ENCODE peak calls at places on chromosomes 5 and 9, in four cellular contexts. Z is trophoblast cell, R is H9, P is mesendoderm. B is an unnamed sample.

GRCh38 chr5:111472579-111472978 is 39.8 kb downstream of the STARD4 start:
- DNase-seq in R (no peak), Z (no peak), P (no peak), B (no peak)

GRCh38 chr5:123807177-123807900 is 295.4 kb downstream of the CSNK1G3 start:
- DNase-seq in Z (peak; percentile 42), P (peak; percentile 66), R (no peak), B (no peak)

GRCh38 chr5:137648361-137648760 is 87.5 kb downstream of the KLHL3 start:
- DNase-seq in Z (no peak), P (no peak), R (no peak), B (no peak)

GRCh38 chr5:121693864-121694263 is 157.8 kb upstream of the FTMT start:
- DNase-seq in P (no peak), Z (no peak), R (peak; percentile 34), B (no peak)

GRCh38 chr9:92100237-92100911 is 14.8 kb downstream of the SPTLC1 start:
- DNase-seq in Z (peak; percentile 51), R (no peak), P (peak; percentile 88), B (peak; percentile 87)

GRCh38 chr5:59789894-59790293 is 103.6 kb downstream of the PDE4D start:
- DNase-seq in Z (no peak), R (no peak), P (no peak), B (no peak)

GRCh38 chr5:173323799-173324114 is 4.5 kb downstream of the STC2 start:
- DNase-seq in Z (no peak), P (no peak), R (no peak), B (no peak)

GRCh38 chr9:137403281-137403680 is 19.7 kb downstream of the EXD3 start:
- DNase-seq in P (no peak), Z (no peak), R (peak; percentile 26), B (no peak)

GRCh38 chr5:82817897-82818676 is 259.1 kb downstream of the TMEM167A start:
- DNase-seq in R (no peak), Z (no peak), P (no peak), B (no peak)

GRCh38 chr5:57538341-57538955 is 55.8 kb upstream of the ACTBL2 start:
- DNase-seq in Z (no peak), R (no peak), P (no peak), B (peak; percentile 79)

GRCh38 chr5:36659406-36659805 is 53.0 kb downstream of the SLC1A3 start:
- DNase-seq in P (no peak), Z (no peak), R (no peak), B (no peak)

GRCh38 chr9:106678273-106678672 is 184.7 kb upstream of the ZNF462 start:
- DNase-seq in P (no peak), Z (no peak), R (no peak), B (no peak)

GRCh38 chr5:143680672-143681259 is 131.2 kb upstream of the HMHB1 start:
- DNase-seq in R (no peak), P (no peak), Z (no peak), B (peak; percentile 10)

GRCh38 chr9:134314950-134315715 is 11.1 kb upstream of the RXRA start:
- DNase-seq in Z (no peak), R (no peak), P (peak; percentile 27), B (no peak)

GRCh38 chr5:112491257-112491656 is 72.2 kb upstream of the EPB41L4A start:
- DNase-seq in R (no peak), P (peak; percentile 56), Z (no peak), B (peak; percentile 1)

GRCh38 chr9:136140966-136141365 is 22.3 kb upstream of the TMEM250 start:
- DNase-seq in Z (no peak), P (no peak), R (no peak), B (peak; percentile 3)

GRCh38 chr5:91224459-91224858 is 158.7 kb downstream of the ARRDC3 start:
- DNase-seq in R (no peak), Z (no peak), P (no peak), B (peak; percentile 22)

GRCh38 chr5:176361437-176362097 is at the start of gene KIAA1191:
- DNase-seq in R (peak; percentile 92), P (peak; percentile 90), Z (peak; percentile 82), B (peak; percentile 87)
- H2BK5ac ChIP-seq in R (no peak within 1 kb of the TSS), P (peak within 1 kb of the TSS; percentile 62), Z (no peak within 1 kb of the TSS), B (peak within 1 kb of the TSS; percentile 73)

DNA sequence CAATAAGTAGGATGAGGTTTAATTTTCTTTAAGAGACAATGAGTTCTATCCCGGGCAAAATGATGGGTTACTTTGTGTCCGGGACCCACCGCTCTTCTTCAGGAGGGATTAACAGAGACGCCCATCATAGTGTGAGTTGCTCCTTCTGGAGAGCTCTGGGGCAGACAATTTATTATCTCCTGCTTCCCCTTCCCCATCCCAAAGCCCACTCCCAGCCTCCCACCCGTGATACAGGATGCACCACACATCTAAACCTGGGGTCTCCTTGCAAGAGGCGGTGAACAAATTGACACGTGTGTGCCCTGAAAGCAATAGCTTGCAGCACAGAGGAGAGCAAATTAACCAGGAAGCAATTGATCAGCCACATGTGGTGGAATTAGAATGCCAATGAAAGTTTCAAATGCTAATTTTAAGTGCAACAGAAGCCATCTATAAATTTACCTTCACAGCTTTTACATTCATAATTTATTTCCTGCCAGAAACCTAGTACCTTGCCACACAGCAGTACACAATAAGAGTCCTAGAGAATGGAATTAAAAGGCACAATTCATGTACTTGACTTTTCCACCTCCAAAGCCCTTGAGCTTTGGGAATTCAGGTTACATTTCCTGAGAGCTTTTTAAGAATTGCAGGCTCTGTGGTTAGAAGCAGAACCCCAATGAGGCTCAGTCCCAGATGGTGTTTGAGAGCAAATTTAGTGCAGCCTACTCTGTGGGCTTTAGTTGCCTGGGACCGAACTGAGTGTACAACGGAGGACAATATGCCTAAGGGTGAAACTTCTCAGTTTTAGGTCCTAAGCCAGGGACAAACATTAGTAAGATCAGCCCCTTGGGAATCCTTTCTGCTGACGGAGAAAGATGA is 399.6 kb downstream of the MED10 start:
- DNase-seq in P (no peak), Z (no peak), R (no peak), B (no peak)
- H2BK5ac ChIP-seq in P (no peak overlapping the region), Z (no peak overlapping the region), R (no peak overlapping the region), B (no peak overlapping the region)

GRCh38 chr9:130659699-130660248 is 4.6 kb upstream of the PRDM12 start:
- DNase-seq in Z (no peak), P (no peak), R (peak; percentile 58), B (no peak)

GRCh38 chr9:130660683-130661460 is 3.5 kb upstream of the PRDM12 start:
- DNase-seq in R (peak; percentile 65), P (peak; percentile 32), Z (no peak), B (no peak)

GRCh38 chr9:130660326-130660682 is 4.1 kb upstream of the PRDM12 start:
- DNase-seq in P (no peak), R (peak; percentile 32), Z (no peak), B (no peak)

GRCh38 chr9:130661461-130662098 is 2.8 kb upstream of the PRDM12 start:
- DNase-seq in Z (no peak), R (peak; percentile 48), P (no peak), B (no peak)

DNA sequence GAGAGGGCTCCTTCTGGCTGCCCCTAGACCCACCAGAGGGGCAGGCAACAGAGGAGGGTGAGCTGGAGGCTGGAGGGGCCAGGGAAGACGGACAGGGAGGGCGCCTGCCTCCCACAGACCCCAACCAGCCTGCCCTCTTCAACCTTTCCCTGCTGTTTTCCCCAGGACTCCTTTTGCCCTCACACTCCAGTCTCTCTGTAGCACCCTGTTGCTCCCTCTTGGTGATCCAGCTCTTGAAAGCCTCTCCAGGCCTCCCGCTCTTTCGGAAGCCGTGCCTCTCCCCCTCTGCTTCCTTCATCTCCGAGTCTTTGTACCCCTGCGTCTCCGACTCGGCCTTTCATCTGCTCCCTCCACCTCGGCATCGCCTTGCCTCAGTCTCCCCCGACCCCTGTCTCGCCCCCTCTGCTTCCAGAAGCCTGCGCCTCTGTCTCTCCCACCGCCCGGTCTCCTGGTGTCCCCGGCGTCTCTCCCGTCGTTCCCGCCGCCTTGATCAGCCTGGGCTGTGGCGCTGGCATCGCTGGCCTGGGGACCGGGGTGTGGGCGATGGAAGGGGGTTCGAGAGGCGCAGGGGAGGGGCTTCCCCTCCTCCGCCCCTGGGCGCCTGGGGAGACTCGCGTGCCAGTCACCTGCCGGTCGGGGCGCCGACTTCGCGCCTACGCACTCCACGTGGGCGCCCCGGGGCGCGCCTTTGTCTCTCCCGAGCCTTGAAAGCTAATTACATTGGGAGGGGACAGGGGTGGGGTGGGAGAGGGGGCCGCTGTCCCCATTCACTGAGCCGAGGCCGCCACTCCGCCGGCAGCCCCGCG is 5.3 kb upstream of the PRDM12 start:
- DNase-seq in Z (no peak), R (no peak), P (no peak), B (no peak)
- H2BK5ac ChIP-seq in Z (no peak overlapping the region), R (no peak overlapping the region), P (no peak overlapping the region), B (no peak overlapping the region)

DNA sequence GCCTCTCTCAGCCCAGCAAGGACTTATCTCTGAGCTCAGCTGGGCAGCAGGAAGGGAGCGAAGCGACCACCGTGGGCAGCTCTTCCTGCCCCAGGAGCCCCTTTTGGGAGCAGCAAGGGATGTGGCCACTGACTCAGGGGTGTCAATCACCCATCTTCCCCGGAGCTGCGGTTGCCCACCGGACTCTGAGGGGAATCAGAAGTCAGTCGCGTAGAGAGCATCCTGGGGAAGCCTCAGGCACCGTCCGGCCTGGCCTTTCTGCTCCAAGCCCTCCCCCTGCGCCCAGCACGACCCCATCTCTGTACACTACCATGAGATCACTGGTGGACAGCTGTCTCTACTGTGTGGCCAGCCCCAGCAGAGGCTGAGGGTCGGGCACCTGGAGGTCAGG is 24.6 kb downstream of the GFI1B start:
- DNase-seq in R (no peak), P (no peak), Z (no peak), B (no peak)
- H2BK5ac ChIP-seq in R (no peak overlapping the region), P (no peak overlapping the region), Z (no peak overlapping the region), B (no peak overlapping the region)